ENCODE peak calls at places on chromosome 20, in nine cellular contexts. One of them, this sample, is unnamed.

GRCh38 chr20:33392016-33392415 is 9.3 kb downstream of the CDK5RAP1 start:
- DNase-seq in K562: no peak
- DNase-seq in transverse colon: no peak
- DNase-seq in GM12892: no peak
- DNase-seq in endothelial cell of umbilical vein: no peak
- DNase-seq in spleen: no peak
- DNase-seq in prostate gland: no peak
- DNase-seq in stomach: no peak
- DNase-seq in sigmoid colon: no peak
- DNase-seq in this sample: no peak

GRCh38 chr20:38139919-38140753 is 24.9 kb downstream of the TGM2 start:
- DNase-seq in sigmoid colon: peak
- DNase-seq in prostate gland: no peak
- DNase-seq in stomach: no peak
- DNase-seq in GM12892: no peak
- DNase-seq in transverse colon: peak
- DNase-seq in spleen: peak
- DNase-seq in endothelial cell of umbilical vein: peak
- DNase-seq in K562: no peak
- DNase-seq in this sample: no peak

GRCh38 chr20:41411458-41411857 is 44.8 kb upstream of the EMILIN3 start:
- DNase-seq in endothelial cell of umbilical vein: peak
- DNase-seq in K562: peak
- DNase-seq in transverse colon: no peak
- DNase-seq in spleen: no peak
- DNase-seq in prostate gland: no peak
- DNase-seq in sigmoid colon: no peak
- DNase-seq in GM12892: no peak
- DNase-seq in stomach: no peak
- DNase-seq in this sample: no peak

GRCh38 chr20:4929686-4930397 is 71.5 kb downstream of the SLC23A2 start:
- DNase-seq in prostate gland: no peak
- DNase-seq in transverse colon: no peak
- DNase-seq in spleen: no peak
- DNase-seq in K562: no peak
- DNase-seq in GM12892: no peak
- DNase-seq in stomach: no peak
- DNase-seq in sigmoid colon: no peak
- DNase-seq in endothelial cell of umbilical vein: no peak
- DNase-seq in this sample: no peak

GRCh38 chr20:42082611-42083010 is 464.4 kb upstream of the CHD6 start:
- DNase-seq in prostate gland: peak
- DNase-seq in sigmoid colon: no peak
- DNase-seq in stomach: no peak
- DNase-seq in GM12892: no peak
- DNase-seq in transverse colon: no peak
- DNase-seq in K562: peak
- DNase-seq in spleen: no peak
- DNase-seq in endothelial cell of umbilical vein: no peak
- DNase-seq in this sample: no peak

GRCh38 chr20:46108435-46108841 is 9.7 kb upstream of the CD40 start:
- DNase-seq in sigmoid colon: no peak
- DNase-seq in stomach: no peak
- DNase-seq in endothelial cell of umbilical vein: no peak
- DNase-seq in prostate gland: no peak
- DNase-seq in transverse colon: no peak
- DNase-seq in K562: no peak
- DNase-seq in spleen: no peak
- DNase-seq in GM12892: no peak
- DNase-seq in this sample: no peak

GRCh38 chr20:62591591-62591990 is 50.7 kb upstream of the SLCO4A1 start:
- DNase-seq in endothelial cell of umbilical vein: no peak
- DNase-seq in sigmoid colon: no peak
- DNase-seq in GM12892: no peak
- DNase-seq in prostate gland: no peak
- DNase-seq in stomach: no peak
- DNase-seq in spleen: no peak
- DNase-seq in transverse colon: no peak
- DNase-seq in K562: no peak
- DNase-seq in this sample: no peak

GRCh38 chr20:36550797-36551299 is 9.5 kb downstream of the MYL9 start:
- DNase-seq in stomach: no peak
- DNase-seq in transverse colon: no peak
- DNase-seq in spleen: peak
- DNase-seq in K562: no peak
- DNase-seq in GM12892: no peak
- DNase-seq in sigmoid colon: peak
- DNase-seq in endothelial cell of umbilical vein: no peak
- DNase-seq in prostate gland: no peak
- DNase-seq in this sample: no peak

GRCh38 chr20:23226612-23227265 is 123.9 kb upstream of the NXT1 start:
- DNase-seq in transverse colon: no peak
- DNase-seq in K562: no peak
- DNase-seq in endothelial cell of umbilical vein: peak
- DNase-seq in GM12892: no peak
- DNase-seq in sigmoid colon: no peak
- DNase-seq in prostate gland: no peak
- DNase-seq in spleen: no peak
- DNase-seq in stomach: no peak
- DNase-seq in this sample: no peak

GRCh38 chr20:37528442-37529213 is 952 bp upstream of the BLCAP start:
- DNase-seq in GM12892: no peak
- DNase-seq in spleen: peak
- DNase-seq in prostate gland: no peak
- DNase-seq in transverse colon: peak
- DNase-seq in K562: no peak
- DNase-seq in stomach: no peak
- DNase-seq in sigmoid colon: no peak
- DNase-seq in endothelial cell of umbilical vein: no peak
- DNase-seq in this sample: no peak

GRCh38 chr20:35604444-35604750 is 11.2 kb upstream of the SPAG4 start:
- DNase-seq in sigmoid colon: peak
- DNase-seq in stomach: peak
- DNase-seq in K562: peak
- DNase-seq in prostate gland: no peak
- DNase-seq in GM12892: no peak
- DNase-seq in endothelial cell of umbilical vein: peak
- DNase-seq in spleen: peak
- DNase-seq in transverse colon: peak
- DNase-seq in this sample: no peak

GRCh38 chr20:23881371-23881770 is 1.8 kb upstream of the CST5 start:
- DNase-seq in prostate gland: no peak
- DNase-seq in sigmoid colon: no peak
- DNase-seq in endothelial cell of umbilical vein: no peak
- DNase-seq in GM12892: no peak
- DNase-seq in spleen: no peak
- DNase-seq in stomach: no peak
- DNase-seq in K562: no peak
- DNase-seq in transverse colon: no peak
- DNase-seq in this sample: no peak

DNA sequence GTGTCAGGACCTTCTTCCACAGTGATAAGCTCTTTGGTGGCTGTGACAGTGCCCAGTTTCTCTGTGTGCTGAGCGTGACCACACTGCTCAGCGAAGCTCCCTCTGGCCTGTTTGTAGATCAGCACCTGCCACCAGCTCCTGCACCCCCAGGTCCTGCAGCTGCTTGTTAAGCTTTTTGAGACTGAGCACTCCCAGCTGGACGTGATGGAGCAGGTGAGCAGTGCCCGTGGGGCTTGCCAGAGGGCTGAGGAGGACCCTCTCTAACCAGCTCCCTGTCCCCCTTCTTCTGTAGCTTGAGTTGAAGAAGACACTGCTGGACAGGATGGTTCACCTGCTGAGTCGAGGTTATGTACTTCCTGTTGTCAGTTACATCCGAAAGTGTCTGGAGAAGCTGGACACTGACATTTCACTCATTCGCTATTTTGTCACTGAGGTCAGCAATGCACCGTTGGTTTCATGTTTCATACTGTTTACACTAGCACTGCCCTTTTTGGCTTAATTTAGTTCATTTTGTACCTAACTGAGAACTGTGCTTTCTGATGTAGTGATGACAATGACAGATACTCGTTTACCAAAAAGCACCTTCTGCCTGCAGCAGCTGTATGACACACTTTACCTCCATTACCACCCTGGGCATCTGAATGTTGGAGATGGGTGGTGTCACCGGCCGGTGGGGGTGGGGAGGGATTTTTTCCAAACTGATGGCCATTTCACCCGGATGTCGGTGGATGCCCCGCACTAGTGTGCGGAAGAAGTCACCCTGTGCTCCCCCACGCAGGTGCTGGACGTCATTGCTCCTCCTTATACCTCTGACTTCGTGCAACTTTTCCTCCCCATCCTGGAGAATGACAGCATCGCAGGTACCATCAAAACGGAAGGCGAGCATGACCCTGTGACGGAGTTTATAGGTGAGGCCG is 12.5 kb downstream of the NELFCD start:
- DNase-seq in GM12892: no peak
- DNase-seq in stomach: no peak
- DNase-seq in transverse colon: no peak
- DNase-seq in spleen: peak
- DNase-seq in prostate gland: no peak
- DNase-seq in endothelial cell of umbilical vein: no peak
- DNase-seq in K562: no peak
- DNase-seq in sigmoid colon: peak
- DNase-seq in this sample: no peak
- TF ChIP-seq POLR2AphosphoS5 in GM12892: peak
- TF ChIP-seq POLR2AphosphoS5 in stomach: no peak
- TF ChIP-seq POLR2AphosphoS5 in transverse colon: no peak
- TF ChIP-seq POLR2AphosphoS5 in spleen: peak
- TF ChIP-seq POLR2AphosphoS5 in prostate gland: no peak
- TF ChIP-seq POLR2AphosphoS5 in endothelial cell of umbilical vein: peak
- TF ChIP-seq POLR2AphosphoS5 in K562: no peak
- TF ChIP-seq POLR2AphosphoS5 in sigmoid colon: no peak
- TF ChIP-seq POLR2AphosphoS5 in this sample: no peak

GRCh38 chr20:63625771-63626423 is 1.0 kb downstream of the GMEB2 start:
- DNase-seq in sigmoid colon: no peak
- DNase-seq in stomach: no peak
- DNase-seq in transverse colon: peak
- DNase-seq in GM12892: no peak
- DNase-seq in spleen: peak
- DNase-seq in prostate gland: no peak
- DNase-seq in K562: peak
- DNase-seq in endothelial cell of umbilical vein: no peak
- DNase-seq in this sample: no peak
- TF ChIP-seq POLR2AphosphoS5 in sigmoid colon: no peak
- TF ChIP-seq POLR2AphosphoS5 in stomach: no peak
- TF ChIP-seq POLR2AphosphoS5 in transverse colon: no peak
- TF ChIP-seq POLR2AphosphoS5 in GM12892: peak
- TF ChIP-seq POLR2AphosphoS5 in spleen: no peak
- TF ChIP-seq POLR2AphosphoS5 in prostate gland: no peak
- TF ChIP-seq POLR2AphosphoS5 in K562: no peak
- TF ChIP-seq POLR2AphosphoS5 in endothelial cell of umbilical vein: no peak
- TF ChIP-seq POLR2AphosphoS5 in this sample: no peak

GRCh38 chr20:43511879-43512278 is 4.4 kb downstream of the L3MBTL1 start:
- DNase-seq in transverse colon: no peak
- DNase-seq in stomach: no peak
- DNase-seq in sigmoid colon: no peak
- DNase-seq in endothelial cell of umbilical vein: no peak
- DNase-seq in prostate gland: no peak
- DNase-seq in GM12892: no peak
- DNase-seq in spleen: no peak
- DNase-seq in K562: no peak
- DNase-seq in this sample: no peak

GRCh38 chr20:43508106-43508505 is 609 bp downstream of the L3MBTL1 start:
- DNase-seq in prostate gland: no peak
- DNase-seq in spleen: peak
- DNase-seq in transverse colon: peak
- DNase-seq in stomach: no peak
- DNase-seq in GM12892: no peak
- DNase-seq in sigmoid colon: no peak
- DNase-seq in endothelial cell of umbilical vein: no peak
- DNase-seq in K562: peak
- DNase-seq in this sample: peak

GRCh38 chr20:43506238-43506637 is 1.3 kb upstream of the L3MBTL1 start:
- DNase-seq in transverse colon: no peak
- DNase-seq in stomach: no peak
- DNase-seq in K562: no peak
- DNase-seq in prostate gland: no peak
- DNase-seq in endothelial cell of umbilical vein: no peak
- DNase-seq in spleen: no peak
- DNase-seq in sigmoid colon: no peak
- DNase-seq in GM12892: no peak
- DNase-seq in this sample: no peak

GRCh38 chr20:43508604-43509040 is 1.1 kb downstream of the L3MBTL1 start:
- DNase-seq in endothelial cell of umbilical vein: no peak
- DNase-seq in sigmoid colon: no peak
- DNase-seq in transverse colon: no peak
- DNase-seq in prostate gland: no peak
- DNase-seq in spleen: no peak
- DNase-seq in stomach: no peak
- DNase-seq in K562: peak
- DNase-seq in GM12892: no peak
- DNase-seq in this sample: no peak

DNA sequence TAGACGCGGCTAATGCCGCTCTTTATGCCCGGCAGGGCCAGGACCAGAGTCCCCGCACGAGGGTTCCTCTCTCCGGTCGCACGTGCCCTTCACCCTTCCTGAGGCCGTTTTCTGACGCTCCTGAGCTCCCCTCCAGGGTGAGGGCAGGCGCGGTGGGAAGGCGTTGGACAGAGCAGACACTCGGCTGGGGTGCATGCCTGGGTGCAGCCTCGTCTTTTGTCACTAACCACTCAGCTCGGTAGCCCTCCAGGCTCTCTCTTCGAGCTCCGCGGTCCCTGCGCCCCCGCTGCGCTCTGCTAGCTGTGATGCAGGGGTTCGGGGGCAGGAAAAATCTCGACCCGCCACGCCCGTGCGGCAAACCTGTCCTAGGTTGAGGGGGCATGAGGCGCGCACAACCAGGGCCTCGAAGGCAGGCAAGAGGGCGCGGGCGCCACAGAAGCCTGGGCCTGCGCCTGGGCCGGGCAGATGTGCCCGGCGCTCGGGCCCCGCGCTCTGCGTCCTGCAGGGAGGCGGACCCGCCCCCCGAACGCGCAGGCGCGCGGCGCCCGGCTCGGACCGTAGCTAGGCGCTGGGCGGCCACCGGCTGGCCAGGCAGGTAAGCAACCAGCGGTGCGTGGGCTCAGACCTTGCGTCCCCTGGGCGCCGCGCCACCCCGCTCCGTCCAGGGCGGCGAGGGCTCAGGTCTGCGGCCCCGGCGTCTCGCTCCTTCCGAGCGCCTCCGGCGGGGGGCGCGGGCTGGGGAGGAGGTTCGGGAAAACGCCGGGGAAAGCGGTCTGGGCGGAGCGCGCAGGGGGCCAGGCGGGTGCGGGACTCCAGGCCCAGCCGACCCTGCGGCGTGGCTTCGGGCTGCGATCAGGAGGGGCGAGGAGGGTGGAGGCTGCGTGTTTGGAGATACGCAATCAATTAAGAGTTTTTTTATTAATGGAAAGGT is at the start of gene L3MBTL1:
- DNase-seq in spleen: peak
- DNase-seq in K562: peak
- DNase-seq in endothelial cell of umbilical vein: peak
- DNase-seq in sigmoid colon: no peak
- DNase-seq in prostate gland: peak
- DNase-seq in GM12892: no peak
- DNase-seq in stomach: peak
- DNase-seq in transverse colon: peak
- DNase-seq in this sample: peak
- TF ChIP-seq POLR2AphosphoS5 in spleen: no peak
- TF ChIP-seq POLR2AphosphoS5 in K562: no peak
- TF ChIP-seq POLR2AphosphoS5 in endothelial cell of umbilical vein: no peak
- TF ChIP-seq POLR2AphosphoS5 in sigmoid colon: no peak
- TF ChIP-seq POLR2AphosphoS5 in prostate gland: no peak
- TF ChIP-seq POLR2AphosphoS5 in GM12892: no peak
- TF ChIP-seq POLR2AphosphoS5 in stomach: no peak
- TF ChIP-seq POLR2AphosphoS5 in transverse colon: no peak
- TF ChIP-seq POLR2AphosphoS5 in this sample: no peak

GRCh38 chr20:49446080-49446479 is 36.4 kb downstream of the KCNB1 start:
- DNase-seq in GM12892: no peak
- DNase-seq in K562: no peak
- DNase-seq in transverse colon: no peak
- DNase-seq in stomach: no peak
- DNase-seq in prostate gland: no peak
- DNase-seq in spleen: no peak
- DNase-seq in sigmoid colon: no peak
- DNase-seq in endothelial cell of umbilical vein: no peak
- DNase-seq in this sample: no peak
- TF ChIP-seq POLR2AphosphoS5 in GM12892: no peak
- TF ChIP-seq POLR2AphosphoS5 in K562: no peak
- TF ChIP-seq POLR2AphosphoS5 in transverse colon: no peak
- TF ChIP-seq POLR2AphosphoS5 in stomach: no peak
- TF ChIP-seq POLR2AphosphoS5 in prostate gland: no peak
- TF ChIP-seq POLR2AphosphoS5 in spleen: no peak
- TF ChIP-seq POLR2AphosphoS5 in sigmoid colon: no peak
- TF ChIP-seq POLR2AphosphoS5 in endothelial cell of umbilical vein: no peak
- TF ChIP-seq POLR2AphosphoS5 in this sample: no peak